ENCODE peak calls at places on chromosomes 2 and 18, in ten cellular contexts. One of them, this sample, is unnamed.

GRCh38 chr2:204272089-204272488 is 273.2 kb upstream of the PARD3B start:
- DNase-seq in T-helper 17 cell: no peak
- DNase-seq in HTR-8/SVneo: no peak
- DNase-seq in fibroblast of lung: no peak
- DNase-seq in cardiac fibroblast: no peak
- DNase-seq in activated T-cell treated with anti-CD3 and anti-CD28 coated beads, Interleukin-2, amount 50 U/mL, for 72 hours: no peak
- DNase-seq in neural crest cell: no peak
- DNase-seq in amygdala: no peak
- DNase-seq in CD4-positive, alpha-beta T cell: no peak
- DNase-seq in trophoblast cell: no peak
- DNase-seq in this sample: no peak

GRCh38 chr2:206873426-206873825 is 65.9 kb upstream of the CPO start:
- DNase-seq in T-helper 17 cell: no peak
- DNase-seq in HTR-8/SVneo: no peak
- DNase-seq in fibroblast of lung: no peak
- DNase-seq in cardiac fibroblast: peak
- DNase-seq in activated T-cell treated with anti-CD3 and anti-CD28 coated beads, Interleukin-2, amount 50 U/mL, for 72 hours: no peak
- DNase-seq in neural crest cell: no peak
- DNase-seq in amygdala: no peak
- DNase-seq in CD4-positive, alpha-beta T cell: no peak
- DNase-seq in trophoblast cell: peak
- DNase-seq in this sample: no peak

GRCh38 chr2:235390108-235390815 is 103.6 kb upstream of the AGAP1 start:
- DNase-seq in T-helper 17 cell: peak
- DNase-seq in HTR-8/SVneo: no peak
- DNase-seq in fibroblast of lung: peak
- DNase-seq in cardiac fibroblast: no peak
- DNase-seq in activated T-cell treated with anti-CD3 and anti-CD28 coated beads, Interleukin-2, amount 50 U/mL, for 72 hours: peak
- DNase-seq in neural crest cell: no peak
- DNase-seq in amygdala: no peak
- DNase-seq in CD4-positive, alpha-beta T cell: peak
- DNase-seq in trophoblast cell: no peak
- DNase-seq in this sample: no peak

GRCh38 chr2:130807659-130808385 is 28.9 kb upstream of the ARHGEF4 start:
- DNase-seq in T-helper 17 cell: no peak
- DNase-seq in HTR-8/SVneo: no peak
- DNase-seq in fibroblast of lung: no peak
- DNase-seq in cardiac fibroblast: no peak
- DNase-seq in activated T-cell treated with anti-CD3 and anti-CD28 coated beads, Interleukin-2, amount 50 U/mL, for 72 hours: no peak
- DNase-seq in neural crest cell: no peak
- DNase-seq in amygdala: no peak
- DNase-seq in CD4-positive, alpha-beta T cell: no peak
- DNase-seq in trophoblast cell: no peak
- DNase-seq in this sample: no peak

GRCh38 chr2:108640731-108641130 is 78.6 kb upstream of the RANBP2 start:
- DNase-seq in T-helper 17 cell: no peak
- DNase-seq in HTR-8/SVneo: peak
- DNase-seq in fibroblast of lung: peak
- DNase-seq in cardiac fibroblast: peak
- DNase-seq in activated T-cell treated with anti-CD3 and anti-CD28 coated beads, Interleukin-2, amount 50 U/mL, for 72 hours: no peak
- DNase-seq in neural crest cell: no peak
- DNase-seq in amygdala: no peak
- DNase-seq in CD4-positive, alpha-beta T cell: no peak
- DNase-seq in trophoblast cell: peak
- DNase-seq in this sample: no peak

GRCh38 chr18:53789376-53790247 is 434.9 kb downstream of the MBD2 start:
- DNase-seq in T-helper 17 cell: no peak
- DNase-seq in HTR-8/SVneo: no peak
- DNase-seq in fibroblast of lung: no peak
- DNase-seq in cardiac fibroblast: no peak
- DNase-seq in activated T-cell treated with anti-CD3 and anti-CD28 coated beads, Interleukin-2, amount 50 U/mL, for 72 hours: no peak
- DNase-seq in neural crest cell: no peak
- DNase-seq in amygdala: no peak
- DNase-seq in CD4-positive, alpha-beta T cell: no peak
- DNase-seq in trophoblast cell: no peak
- DNase-seq in this sample: no peak

GRCh38 chr2:102664439-102665042 is 45.2 kb downstream of the SLC9A2 start:
- DNase-seq in T-helper 17 cell: no peak
- DNase-seq in HTR-8/SVneo: no peak
- DNase-seq in fibroblast of lung: no peak
- DNase-seq in cardiac fibroblast: peak
- DNase-seq in activated T-cell treated with anti-CD3 and anti-CD28 coated beads, Interleukin-2, amount 50 U/mL, for 72 hours: peak
- DNase-seq in neural crest cell: no peak
- DNase-seq in amygdala: no peak
- DNase-seq in CD4-positive, alpha-beta T cell: no peak
- DNase-seq in trophoblast cell: peak
- DNase-seq in this sample: no peak

GRCh38 chr2:85323351-85323987 is 4.3 kb downstream of the TGOLN2 start:
- DNase-seq in T-helper 17 cell: no peak
- DNase-seq in HTR-8/SVneo: no peak
- DNase-seq in fibroblast of lung: no peak
- DNase-seq in cardiac fibroblast: no peak
- DNase-seq in activated T-cell treated with anti-CD3 and anti-CD28 coated beads, Interleukin-2, amount 50 U/mL, for 72 hours: no peak
- DNase-seq in neural crest cell: no peak
- DNase-seq in amygdala: no peak
- DNase-seq in CD4-positive, alpha-beta T cell: no peak
- DNase-seq in trophoblast cell: no peak
- DNase-seq in this sample: no peak

GRCh38 chr2:101428413-101429176 is 41.3 kb upstream of the CREG2 start:
- DNase-seq in T-helper 17 cell: no peak
- DNase-seq in HTR-8/SVneo: no peak
- DNase-seq in fibroblast of lung: no peak
- DNase-seq in cardiac fibroblast: no peak
- DNase-seq in activated T-cell treated with anti-CD3 and anti-CD28 coated beads, Interleukin-2, amount 50 U/mL, for 72 hours: no peak
- DNase-seq in neural crest cell: no peak
- DNase-seq in amygdala: no peak
- DNase-seq in CD4-positive, alpha-beta T cell: no peak
- DNase-seq in trophoblast cell: no peak
- DNase-seq in this sample: no peak

GRCh38 chr2:63738019-63738418 is 103.7 kb upstream of the UGP2 start:
- DNase-seq in T-helper 17 cell: no peak
- DNase-seq in HTR-8/SVneo: no peak
- DNase-seq in fibroblast of lung: no peak
- DNase-seq in cardiac fibroblast: no peak
- DNase-seq in activated T-cell treated with anti-CD3 and anti-CD28 coated beads, Interleukin-2, amount 50 U/mL, for 72 hours: no peak
- DNase-seq in neural crest cell: no peak
- DNase-seq in amygdala: no peak
- DNase-seq in CD4-positive, alpha-beta T cell: no peak
- DNase-seq in trophoblast cell: no peak
- DNase-seq in this sample: no peak

GRCh38 chr2:72538486-72538885 is 287.3 kb downstream of the EXOC6B start:
- DNase-seq in T-helper 17 cell: no peak
- DNase-seq in HTR-8/SVneo: no peak
- DNase-seq in fibroblast of lung: no peak
- DNase-seq in cardiac fibroblast: no peak
- DNase-seq in activated T-cell treated with anti-CD3 and anti-CD28 coated beads, Interleukin-2, amount 50 U/mL, for 72 hours: no peak
- DNase-seq in neural crest cell: no peak
- DNase-seq in amygdala: no peak
- DNase-seq in CD4-positive, alpha-beta T cell: no peak
- DNase-seq in trophoblast cell: no peak
- DNase-seq in this sample: no peak

GRCh38 chr2:120844098-120844738 is 108.5 kb downstream of the GLI2 start:
- DNase-seq in T-helper 17 cell: no peak
- DNase-seq in HTR-8/SVneo: no peak
- DNase-seq in fibroblast of lung: peak
- DNase-seq in cardiac fibroblast: no peak
- DNase-seq in activated T-cell treated with anti-CD3 and anti-CD28 coated beads, Interleukin-2, amount 50 U/mL, for 72 hours: no peak
- DNase-seq in neural crest cell: no peak
- DNase-seq in amygdala: no peak
- DNase-seq in CD4-positive, alpha-beta T cell: no peak
- DNase-seq in trophoblast cell: peak
- DNase-seq in this sample: no peak

GRCh38 chr2:102707796-102708713 is 53.8 kb upstream of the TMEM182 start:
- DNase-seq in T-helper 17 cell: no peak
- DNase-seq in HTR-8/SVneo: no peak
- DNase-seq in fibroblast of lung: no peak
- DNase-seq in cardiac fibroblast: no peak
- DNase-seq in activated T-cell treated with anti-CD3 and anti-CD28 coated beads, Interleukin-2, amount 50 U/mL, for 72 hours: no peak
- DNase-seq in neural crest cell: no peak
- DNase-seq in amygdala: no peak
- DNase-seq in CD4-positive, alpha-beta T cell: no peak
- DNase-seq in trophoblast cell: no peak
- DNase-seq in this sample: no peak

GRCh38 chr2:10526281-10526680 is 78.2 kb upstream of the ODC1 start:
- DNase-seq in T-helper 17 cell: no peak
- DNase-seq in HTR-8/SVneo: no peak
- DNase-seq in fibroblast of lung: no peak
- DNase-seq in cardiac fibroblast: no peak
- DNase-seq in activated T-cell treated with anti-CD3 and anti-CD28 coated beads, Interleukin-2, amount 50 U/mL, for 72 hours: no peak
- DNase-seq in neural crest cell: no peak
- DNase-seq in amygdala: no peak
- DNase-seq in CD4-positive, alpha-beta T cell: no peak
- DNase-seq in trophoblast cell: no peak
- DNase-seq in this sample: no peak

GRCh38 chr2:74267068-74267467 is 68.7 kb downstream of the MTHFD2 start:
- DNase-seq in T-helper 17 cell: peak
- DNase-seq in HTR-8/SVneo: peak
- DNase-seq in fibroblast of lung: peak
- DNase-seq in cardiac fibroblast: no peak
- DNase-seq in activated T-cell treated with anti-CD3 and anti-CD28 coated beads, Interleukin-2, amount 50 U/mL, for 72 hours: peak
- DNase-seq in neural crest cell: no peak
- DNase-seq in amygdala: no peak
- DNase-seq in CD4-positive, alpha-beta T cell: peak
- DNase-seq in trophoblast cell: peak
- DNase-seq in this sample: no peak

GRCh38 chr2:215749092-215749957 is 264.0 kb downstream of the MREG start:
- DNase-seq in T-helper 17 cell: no peak
- DNase-seq in HTR-8/SVneo: no peak
- DNase-seq in fibroblast of lung: peak
- DNase-seq in cardiac fibroblast: peak
- DNase-seq in activated T-cell treated with anti-CD3 and anti-CD28 coated beads, Interleukin-2, amount 50 U/mL, for 72 hours: no peak
- DNase-seq in neural crest cell: no peak
- DNase-seq in amygdala: no peak
- DNase-seq in CD4-positive, alpha-beta T cell: no peak
- DNase-seq in trophoblast cell: peak
- DNase-seq in this sample: no peak

GRCh38 chr18:78090584-78090983 is 840.9 kb downstream of the GALR1 start:
- DNase-seq in T-helper 17 cell: no peak
- DNase-seq in HTR-8/SVneo: no peak
- DNase-seq in fibroblast of lung: no peak
- DNase-seq in cardiac fibroblast: no peak
- DNase-seq in activated T-cell treated with anti-CD3 and anti-CD28 coated beads, Interleukin-2, amount 50 U/mL, for 72 hours: no peak
- DNase-seq in neural crest cell: no peak
- DNase-seq in amygdala: no peak
- DNase-seq in CD4-positive, alpha-beta T cell: no peak
- DNase-seq in trophoblast cell: no peak
- DNase-seq in this sample: no peak

GRCh38 chr2:197274349-197274748 is 36.2 kb downstream of the ANKRD44 start:
- DNase-seq in T-helper 17 cell: no peak
- DNase-seq in HTR-8/SVneo: no peak
- DNase-seq in fibroblast of lung: no peak
- DNase-seq in cardiac fibroblast: no peak
- DNase-seq in activated T-cell treated with anti-CD3 and anti-CD28 coated beads, Interleukin-2, amount 50 U/mL, for 72 hours: no peak
- DNase-seq in neural crest cell: no peak
- DNase-seq in amygdala: no peak
- DNase-seq in CD4-positive, alpha-beta T cell: no peak
- DNase-seq in trophoblast cell: no peak
- DNase-seq in this sample: no peak

GRCh38 chr2:173657996-173658717 is 303.5 kb downstream of the CDCA7 start:
- DNase-seq in T-helper 17 cell: no peak
- DNase-seq in HTR-8/SVneo: peak
- DNase-seq in fibroblast of lung: peak
- DNase-seq in cardiac fibroblast: peak
- DNase-seq in activated T-cell treated with anti-CD3 and anti-CD28 coated beads, Interleukin-2, amount 50 U/mL, for 72 hours: no peak
- DNase-seq in neural crest cell: no peak
- DNase-seq in amygdala: no peak
- DNase-seq in CD4-positive, alpha-beta T cell: no peak
- DNase-seq in trophoblast cell: peak
- DNase-seq in this sample: no peak

GRCh38 chr2:38409136-38409903 is 32.2 kb upstream of the ATL2 start:
- DNase-seq in T-helper 17 cell: no peak
- DNase-seq in HTR-8/SVneo: no peak
- DNase-seq in fibroblast of lung: no peak
- DNase-seq in cardiac fibroblast: peak
- DNase-seq in activated T-cell treated with anti-CD3 and anti-CD28 coated beads, Interleukin-2, amount 50 U/mL, for 72 hours: no peak
- DNase-seq in neural crest cell: no peak
- DNase-seq in amygdala: no peak
- DNase-seq in CD4-positive, alpha-beta T cell: no peak
- DNase-seq in trophoblast cell: no peak
- DNase-seq in this sample: no peak

GRCh38 chr2:188884051-188884450 is 90.1 kb upstream of the COL3A1 start:
- DNase-seq in T-helper 17 cell: no peak
- DNase-seq in HTR-8/SVneo: no peak
- DNase-seq in fibroblast of lung: peak
- DNase-seq in cardiac fibroblast: peak
- DNase-seq in activated T-cell treated with anti-CD3 and anti-CD28 coated beads, Interleukin-2, amount 50 U/mL, for 72 hours: no peak
- DNase-seq in neural crest cell: no peak
- DNase-seq in amygdala: no peak
- DNase-seq in CD4-positive, alpha-beta T cell: no peak
- DNase-seq in trophoblast cell: no peak
- DNase-seq in this sample: no peak

GRCh38 chr2:36695746-36696415 is 626 bp upstream of the VIT start:
- DNase-seq in T-helper 17 cell: no peak
- DNase-seq in HTR-8/SVneo: peak
- DNase-seq in fibroblast of lung: peak
- DNase-seq in cardiac fibroblast: peak
- DNase-seq in activated T-cell treated with anti-CD3 and anti-CD28 coated beads, Interleukin-2, amount 50 U/mL, for 72 hours: no peak
- DNase-seq in neural crest cell: no peak
- DNase-seq in amygdala: no peak
- DNase-seq in CD4-positive, alpha-beta T cell: no peak
- DNase-seq in trophoblast cell: peak
- DNase-seq in this sample: no peak

GRCh38 chr2:28613181-28613580 is 117.3 kb downstream of the PLB1 start:
- DNase-seq in T-helper 17 cell: no peak
- DNase-seq in HTR-8/SVneo: no peak
- DNase-seq in fibroblast of lung: no peak
- DNase-seq in cardiac fibroblast: no peak
- DNase-seq in activated T-cell treated with anti-CD3 and anti-CD28 coated beads, Interleukin-2, amount 50 U/mL, for 72 hours: no peak
- DNase-seq in neural crest cell: no peak
- DNase-seq in amygdala: no peak
- DNase-seq in CD4-positive, alpha-beta T cell: peak
- DNase-seq in trophoblast cell: no peak
- DNase-seq in this sample: no peak

GRCh38 chr2:113922784-113923183 is 32.9 kb downstream of the ACTR3 start:
- DNase-seq in T-helper 17 cell: no peak
- DNase-seq in HTR-8/SVneo: no peak
- DNase-seq in fibroblast of lung: no peak
- DNase-seq in cardiac fibroblast: no peak
- DNase-seq in activated T-cell treated with anti-CD3 and anti-CD28 coated beads, Interleukin-2, amount 50 U/mL, for 72 hours: no peak
- DNase-seq in neural crest cell: no peak
- DNase-seq in amygdala: no peak
- DNase-seq in CD4-positive, alpha-beta T cell: no peak
- DNase-seq in trophoblast cell: no peak
- DNase-seq in this sample: no peak

GRCh38 chr18:60893331-60894114 is 439.7 kb upstream of the CDH20 start:
- DNase-seq in T-helper 17 cell: no peak
- DNase-seq in HTR-8/SVneo: no peak
- DNase-seq in fibroblast of lung: no peak
- DNase-seq in cardiac fibroblast: peak
- DNase-seq in activated T-cell treated with anti-CD3 and anti-CD28 coated beads, Interleukin-2, amount 50 U/mL, for 72 hours: no peak
- DNase-seq in neural crest cell: no peak
- DNase-seq in amygdala: no peak
- DNase-seq in CD4-positive, alpha-beta T cell: no peak
- DNase-seq in trophoblast cell: peak
- DNase-seq in this sample: no peak

GRCh38 chr2:46873632-46874068 is 42.0 kb downstream of the MCFD2 start:
- DNase-seq in T-helper 17 cell: no peak
- DNase-seq in HTR-8/SVneo: peak
- DNase-seq in fibroblast of lung: peak
- DNase-seq in cardiac fibroblast: peak
- DNase-seq in activated T-cell treated with anti-CD3 and anti-CD28 coated beads, Interleukin-2, amount 50 U/mL, for 72 hours: peak
- DNase-seq in neural crest cell: no peak
- DNase-seq in amygdala: no peak
- DNase-seq in CD4-positive, alpha-beta T cell: no peak
- DNase-seq in trophoblast cell: peak
- DNase-seq in this sample: no peak

GRCh38 chr2:158015428-158016076 is 86.1 kb upstream of the UPP2 start:
- DNase-seq in T-helper 17 cell: no peak
- DNase-seq in HTR-8/SVneo: no peak
- DNase-seq in fibroblast of lung: no peak
- DNase-seq in cardiac fibroblast: no peak
- DNase-seq in activated T-cell treated with anti-CD3 and anti-CD28 coated beads, Interleukin-2, amount 50 U/mL, for 72 hours: no peak
- DNase-seq in neural crest cell: no peak
- DNase-seq in amygdala: no peak
- DNase-seq in CD4-positive, alpha-beta T cell: peak
- DNase-seq in trophoblast cell: no peak
- DNase-seq in this sample: no peak

GRCh38 chr2:144671695-144672094 is 151.8 kb upstream of the ZEB2 start:
- DNase-seq in T-helper 17 cell: no peak
- DNase-seq in HTR-8/SVneo: no peak
- DNase-seq in fibroblast of lung: no peak
- DNase-seq in cardiac fibroblast: no peak
- DNase-seq in activated T-cell treated with anti-CD3 and anti-CD28 coated beads, Interleukin-2, amount 50 U/mL, for 72 hours: no peak
- DNase-seq in neural crest cell: no peak
- DNase-seq in amygdala: no peak
- DNase-seq in CD4-positive, alpha-beta T cell: no peak
- DNase-seq in trophoblast cell: peak
- DNase-seq in this sample: no peak